ENCODE peak calls at places on chromosomes 16 and 17, in five cellular contexts. M, E, H, B and K are unnamed samples.

GRCh38 chr16:2469399-2470233 is 1.5 kb upstream of the NTN3 start:
- DNase-seq in M (peak), E (no peak), H (no peak), B (no peak), K (no peak)

GRCh38 chr17:82603981-82604448 is 44.2 kb downstream of the WDR45B start:
- DNase-seq in M (no peak), E (no peak), H (no peak), B (peak), K (no peak)

GRCh38 chr17:52071712-52072111 is 86.8 kb downstream of the CA10 start:
- DNase-seq in M (no peak), E (no peak), H (no peak), B (no peak), K (no peak)

GRCh38 chr17:35074711-35075707 is 11.5 kb upstream of the RFFL start:
- DNase-seq in M (no peak), E (no peak), H (no peak), B (no peak), K (no peak)

GRCh38 chr16:20510323-20510722 is 59.0 kb downstream of the ACSM2A start:
- DNase-seq in M (no peak), E (no peak), H (no peak), B (no peak), K (no peak)

GRCh38 chr16:73527191-73527590 is 479.3 kb upstream of the ZFHX3 start:
- DNase-seq in M (no peak), E (no peak), H (no peak), B (no peak), K (no peak)

GRCh38 chr16:86272744-86273143 is 237.6 kb upstream of the FOXF1 start:
- DNase-seq in M (no peak), E (no peak), H (no peak), B (no peak), K (no peak)

GRCh38 chr16:60225541-60225940 is 1491.4 kb upstream of the GOT2 start:
- DNase-seq in M (no peak), E (no peak), H (no peak), B (no peak), K (no peak)

GRCh38 chr17:78667091-78667490 is 89.9 kb upstream of the DNAH17 start:
- DNase-seq in M (no peak), E (no peak), H (no peak), B (no peak), K (no peak)

GRCh38 chr16:35391328-35391727 is 1931.9 kb downstream of the TP53TG3F start:
- DNase-seq in M (no peak), E (no peak), H (no peak), B (peak), K (no peak)

GRCh38 chr16:1003551-1004347 is 22.2 kb downstream of the SOX8 start:
- DNase-seq in M (no peak), E (no peak), H (no peak), B (peak), K (no peak)

GRCh38 chr17:81895400-81895799 is 3.9 kb downstream of the ANAPC11 start:
- DNase-seq in M (no peak), E (no peak), H (no peak), B (no peak), K (no peak)

GRCh38 chr17:31068291-31068690 is 26.5 kb upstream of the NF1 start:
- DNase-seq in M (no peak), E (no peak), H (peak), B (peak), K (peak)

GRCh38 chr17:4362141-4362540 is 4.3 kb downstream of the UBE2G1 start:
- DNase-seq in M (no peak), E (peak), H (no peak), B (no peak), K (no peak)

GRCh38 chr17:58279016-58279671 is 1.6 kb downstream of the MPO start:
- DNase-seq in M (no peak), E (no peak), H (no peak), B (no peak), K (peak)

GRCh38 chr17:19457046-19457445 is 46.0 kb downstream of the RNF112 start:
- DNase-seq in M (no peak), E (no peak), H (no peak), B (no peak), K (no peak)

GRCh38 chr16:85296859-85297698 is 184.8 kb upstream of the CIBAR2 start:
- DNase-seq in M (peak), E (no peak), H (peak), B (peak), K (peak)

GRCh38 chr16:46632778-46633733 is 11.9 kb upstream of the SHCBP1 start:
- DNase-seq in M (peak), E (no peak), H (no peak), B (no peak), K (no peak)

GRCh38 chr16:57306676-57307341 is 22.3 kb upstream of the PLLP start:
- DNase-seq in M (no peak), E (no peak), H (no peak), B (no peak), K (no peak)

GRCh38 chr16:88722784-88723506 is 16.6 kb downstream of the CTU2 start:
- DNase-seq in M (no peak), E (no peak), H (no peak), B (no peak), K (no peak)

GRCh38 chr17:77388384-77389306 is 247.9 kb downstream of the SEC14L1 start:
- DNase-seq in M (no peak), E (no peak), H (no peak), B (no peak), K (no peak)

GRCh38 chr17:63399316-63399715 is 46.8 kb downstream of the CYB561 start:
- DNase-seq in M (no peak), E (no peak), H (no peak), B (no peak), K (no peak)

GRCh38 chr16:84726670-84727467 is 27.1 kb downstream of the USP10 start:
- DNase-seq in M (no peak), E (no peak), H (no peak), B (peak), K (no peak)

GRCh38 chr17:8287651-8288335 is 677 bp upstream of the RANGRF start:
- DNase-seq in M (no peak), E (no peak), H (no peak), B (no peak), K (no peak)

GRCh38 chr16:20901441-20902112 is 1.0 kb downstream of the LYRM1 start:
- DNase-seq in M (no peak), E (peak), H (no peak), B (peak), K (peak)

GRCh38 chr17:82202981-82203380 is 9.7 kb downstream of the CCDC57 start:
- DNase-seq in M (no peak), E (no peak), H (no peak), B (peak), K (no peak)